ENCODE peak calls at places on chromosome 14, in nine cellular contexts. O, K, A, C, Q, X, S, F and Y are unnamed samples.

GRCh38 chr14:74495356-74495755 is 1.8 kb downstream of the ISCA2 start:
- DNase-seq in O (no peak), K (no peak), A (no peak), C (no peak), Q (no peak), X (no peak), S (no peak), F (no peak), Y (no peak)

GRCh38 chr14:51776102-51776894 is 84.1 kb upstream of the GNG2 start:
- DNase-seq in O (peak; percentile 78), K (peak; percentile 50), A (peak; percentile 36), C (peak; percentile 75), Q (no peak), X (peak; percentile 37), S (peak; percentile 43), F (peak; percentile 32), Y (no peak)

GRCh38 chr14:50763386-50764007 is 67.5 kb downstream of the NIN start:
- DNase-seq in O (peak; percentile 63), K (peak; percentile 35), A (no peak), C (no peak), Q (no peak), X (no peak), S (no peak), F (no peak), Y (peak; percentile 63)

GRCh38 chr14:60658116-60658515 is 8.8 kb upstream of the SIX1 start:
- DNase-seq in O (no peak), K (no peak), A (no peak), C (no peak), Q (no peak), X (no peak), S (no peak), F (no peak), Y (no peak)

GRCh38 chr14:63677891-63678379 is 36.3 kb upstream of the WDR89 start:
- DNase-seq in O (peak; percentile 60), K (no peak), A (no peak), C (no peak), Q (no peak), X (peak; percentile 30), S (no peak), F (no peak), Y (no peak)

GRCh38 chr14:82113710-82114109 is 580.1 kb upstream of the SEL1L start:
- DNase-seq in O (no peak), K (no peak), A (no peak), C (no peak), Q (no peak), X (no peak), S (no peak), F (no peak), Y (no peak)

GRCh38 chr14:50871223-50871622 is 630 bp upstream of the ABHD12B start:
- DNase-seq in O (no peak), K (no peak), A (no peak), C (no peak), Q (no peak), X (peak; percentile 39), S (no peak), F (no peak), Y (no peak)

GRCh38 chr14:71908141-71908540 is 24.1 kb upstream of the RGS6 start:
- DNase-seq in O (no peak), K (no peak), A (no peak), C (no peak), Q (peak; percentile 34), X (no peak), S (no peak), F (no peak), Y (no peak)

GRCh38 chr14:105365101-105365500 is 33.2 kb upstream of the TEX22 start:
- DNase-seq in O (no peak), K (no peak), A (no peak), C (no peak), Q (no peak), X (no peak), S (no peak), F (no peak), Y (no peak)

GRCh38 chr14:104355101-104355691 is 216.8 kb downstream of the KIF26A start:
- DNase-seq in O (no peak), K (peak; percentile 11), A (no peak), C (peak; percentile 48), Q (no peak), X (no peak), S (no peak), F (no peak), Y (no peak)

GRCh38 chr14:37819155-37820015 is 224.0 kb downstream of the TTC6 start:
- DNase-seq in O (peak; percentile 16), K (no peak), A (no peak), C (no peak), Q (no peak), X (no peak), S (no peak), F (no peak), Y (no peak)

GRCh38 chr14:103130965-103131364 is 7.7 kb downstream of the TNFAIP2 start:
- DNase-seq in O (no peak), K (peak; percentile 81), A (no peak), C (peak; percentile 89), Q (no peak), X (no peak), S (no peak), F (no peak), Y (no peak)

GRCh38 chr14:74501135-74501614 is 7.6 kb downstream of the ISCA2 start:
- DNase-seq in O (peak; percentile 68), K (peak; percentile 90), A (peak; percentile 60), C (peak; percentile 92), Q (no peak), X (peak; percentile 46), S (peak; percentile 56), F (peak; percentile 70), Y (peak; percentile 70)

GRCh38 chr14:74932401-74932901 is 9.4 kb upstream of the RPS6KL1 start:
- DNase-seq in O (no peak), K (no peak), A (no peak), C (no peak), Q (no peak), X (no peak), S (no peak), F (no peak), Y (no peak)

GRCh38 chr14:97477353-97477752 is 680.2 kb downstream of the VRK1 start:
- DNase-seq in O (no peak), K (no peak), A (no peak), C (no peak), Q (no peak), X (no peak), S (no peak), F (no peak), Y (no peak)

GRCh38 chr14:37931998-37932397 is 275.7 kb upstream of the SSTR1 start:
- DNase-seq in O (no peak), K (no peak), A (no peak), C (no peak), Q (no peak), X (no peak), S (no peak), F (no peak), Y (no peak)

GRCh38 chr14:21201732-21202462 is 46.0 kb upstream of the OR5AU1 start:
- DNase-seq in O (no peak), K (no peak), A (no peak), C (no peak), Q (no peak), X (no peak), S (no peak), F (no peak), Y (no peak)

GRCh38 chr14:21024668-21025373 is at the start of gene NDRG2:
- DNase-seq in O (peak; percentile 14), K (peak; percentile 88), A (peak; percentile 85), C (peak; percentile 94), Q (peak; percentile 95), X (peak; percentile 90), S (no peak), F (peak; percentile 71), Y (peak; percentile 90)

GRCh38 chr14:23154876-23155587 is 28.4 kb downstream of the SLC7A8 start:
- DNase-seq in O (peak; percentile 41), K (peak; percentile 84), A (peak; percentile 78), C (peak; percentile 95), Q (peak; percentile 95), X (peak; percentile 61), S (no peak), F (peak; percentile 42), Y (peak; percentile 89)

GRCh38 chr14:104091061-104091926 is 5.8 kb downstream of the ASPG start:
- DNase-seq in O (no peak), K (peak; percentile 50), A (no peak), C (no peak), Q (no peak), X (peak; percentile 18), S (no peak), F (no peak), Y (no peak)

DNA sequence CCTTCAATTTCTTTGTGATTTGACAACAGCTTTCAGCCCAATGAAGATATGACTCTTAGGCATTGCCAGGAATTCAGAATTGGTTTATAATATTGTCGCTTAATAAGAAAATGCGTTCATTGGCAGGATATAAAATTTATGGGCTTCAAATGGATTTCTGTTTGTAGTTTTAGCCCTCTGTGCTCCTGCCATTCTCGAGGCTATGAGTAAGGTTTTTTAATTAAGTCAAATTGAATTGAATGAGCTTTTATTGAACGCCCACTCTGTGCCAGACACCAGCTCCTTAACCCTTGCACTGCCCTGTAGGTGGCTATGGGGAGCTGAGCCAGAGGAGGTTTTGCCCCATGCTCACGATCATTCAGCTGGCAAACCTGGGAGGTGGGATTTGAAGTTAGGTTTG is 115.1 kb downstream of the SLC25A47 start:
- DNase-seq in O (no peak), K (no peak), A (no peak), C (no peak), Q (no peak), X (no peak), S (no peak), F (no peak), Y (no peak)
- H3K4me1 ChIP-seq in O (peaks cover 63% of the 10 kb centered on the region), K (peaks cover 12% of the 10 kb centered on the region), A (peaks cover 29% of the 10 kb centered on the region), C (peaks cover 29% of the 10 kb centered on the region), Q (peaks cover 13% of the 10 kb centered on the region), X (peaks cover 45% of the 10 kb centered on the region), S (peaks cover 3% of the 10 kb centered on the region), F (peaks cover 22% of the 10 kb centered on the region), Y (peaks cover 22% of the 10 kb centered on the region)

GRCh38 chr14:57492859-57493258 is 798 bp downstream of the CCDC198 start:
- DNase-seq in O (peak; percentile 37), K (no peak), A (no peak), C (no peak), Q (no peak), X (no peak), S (no peak), F (no peak), Y (no peak)
- TF ChIP-seq EP300 in O (no peak), K (no peak), A (no peak), C (no peak), Q (no peak), X (no peak), S (no peak), F (no peak), Y (no peak)

DNA sequence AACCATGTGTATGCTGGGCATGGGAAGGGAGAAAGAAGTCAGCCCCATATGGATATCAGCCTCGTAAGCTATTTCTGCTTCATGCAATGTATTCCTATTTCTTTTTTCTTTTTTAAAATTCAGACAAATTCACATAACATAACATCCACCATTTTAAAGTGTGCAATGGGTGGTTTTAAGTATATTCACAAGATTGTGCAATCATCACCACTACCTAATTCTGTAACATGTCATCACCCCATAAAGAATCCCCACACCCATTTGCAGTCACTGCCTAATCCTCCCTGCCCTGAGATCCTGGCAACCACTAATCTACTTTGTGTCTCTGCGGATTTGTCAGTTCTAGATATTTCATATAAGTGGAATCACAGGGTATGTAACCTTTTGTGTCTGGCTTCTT is 9.5 kb downstream of the POMT2 start:
- DNase-seq in O (no peak), K (no peak), A (no peak), C (no peak), Q (no peak), X (no peak), S (no peak), F (no peak), Y (no peak)
- H3K4me1 ChIP-seq in O (peaks cover 62% of the 10 kb centered on the region), K (peaks cover 14% of the 10 kb centered on the region), A (no peaks in the 10 kb centered on the region), C (peaks cover 53% of the 10 kb centered on the region), Q (peaks cover 16% of the 10 kb centered on the region), X (peaks cover 22% of the 10 kb centered on the region), S (peaks cover 11% of the 10 kb centered on the region), F (peaks cover 28% of the 10 kb centered on the region), Y (peaks cover 17% of the 10 kb centered on the region)

GRCh38 chr14:31934767-31935266 is 142.3 kb upstream of the ARHGAP5 start:
- DNase-seq in O (peak; percentile 87), K (peak; percentile 37), A (peak; percentile 57), C (no peak), Q (no peak), X (peak; percentile 67), S (no peak), F (no peak), Y (no peak)
- TF ChIP-seq EP300 in O (no peak), K (no peak), A (no peak), C (no peak), Q (no peak), X (no peak), S (no peak), F (peak; percentile 26), Y (no peak)